ENCODE peak calls at places on chromosomes 7 and 10, in seven cellular contexts. K is neural crest cell; W is tibial nerve; L is A549; J is stimulated activated CD8-positive, alpha-beta memory T cell treated with anti-CD3 and anti-CD28 coated beads, Interleukin-15, amount 100 ng/mL, for 24 hours; M is HEK293T; T is hypothalamus. N is an unnamed sample.

GRCh38 chr10:59027975-59028640 is 148.3 kb upstream of the PHYHIPL start:
- DNase-seq in M (no peak), K (no peak), L (no peak), T (no peak), W (no peak), J (no peak), N (no peak)

GRCh38 chr7:18151419-18151818 is 123.8 kb upstream of the PRPS1L1 start:
- DNase-seq in L (no peak), W (no peak), T (no peak), J (no peak), K (no peak), M (peak; percentile 7), N (no peak)

GRCh38 chr10:71211759-71212248 is 566 bp upstream of the UNC5B start:
- DNase-seq in L (no peak), W (no peak), K (no peak), J (no peak), T (no peak), M (no peak), N (no peak)

GRCh38 chr10:46229144-46229563 is 57.6 kb upstream of the ANTXRL start:
- DNase-seq in W (no peak), T (no peak), J (no peak), K (peak; percentile 48), M (peak; percentile 68), L (peak; percentile 64), N (no peak)

GRCh38 chr7:121180436-121181063 is 148.2 kb upstream of the WNT16 start:
- DNase-seq in J (no peak), K (no peak), T (no peak), W (no peak), M (no peak), L (no peak), N (no peak)

GRCh38 chr10:3468919-3469638 is 296.5 kb upstream of the PITRM1 start:
- DNase-seq in J (no peak), T (no peak), M (peak; percentile 22), L (peak; percentile 73), K (no peak), W (no peak), N (no peak)

GRCh38 chr7:31055501-31055900 is 3.4 kb downstream of the ADCYAP1R1 start:
- DNase-seq in J (no peak), T (no peak), M (no peak), W (no peak), L (no peak), K (no peak), N (no peak)

GRCh38 chr7:78691584-78691983 is 761.9 kb downstream of the MAGI2 start:
- DNase-seq in K (no peak), J (no peak), T (no peak), M (no peak), L (no peak), W (no peak), N (no peak)

GRCh38 chr10:71337219-71337625 is 18.2 kb downstream of the SLC29A3 start:
- DNase-seq in J (no peak), W (no peak), L (no peak), K (no peak), M (no peak), T (no peak), N (no peak)

GRCh38 chr7:32116436-32116835 is 46.2 kb upstream of the PDE1C start:
- DNase-seq in L (no peak), K (no peak), T (no peak), J (no peak), W (no peak), M (no peak), N (no peak)

GRCh38 chr10:8844141-8844540 is 789.7 kb downstream of the GATA3 start:
- DNase-seq in T (no peak), J (no peak), M (no peak), W (no peak), K (no peak), L (no peak), N (no peak)

GRCh38 chr10:86481761-86482160 is 39.8 kb downstream of the WAPL start:
- DNase-seq in W (no peak), T (no peak), L (no peak), J (no peak), K (no peak), M (no peak), N (no peak)

N was measured in activated naive CD4-positive, alpha-beta T cell.